ENCODE peak calls at places on chromosomes 5 and 9, in ten cellular contexts. One of them, this sample, is unnamed.

GRCh38 chr5:15715966-15716365 is 216.0 kb downstream of the FBXL7 start:
- DNase-seq in HuH-7.5: no peak
- DNase-seq in OCI-LY7: no peak
- DNase-seq in stimulated activated naive CD8-positive, alpha-beta T cell treated with anti-CD3 and anti-CD28 coated beads, Interleukin-15, amount 100 ng/mL, for 72 hours: no peak
- DNase-seq in GM23248: no peak
- DNase-seq in fibroblast of the conjunctiva: no peak
- DNase-seq in GM20000: no peak
- DNase-seq in amniotic stem cell: no peak
- DNase-seq in Right ventricle myocardium inferior: no peak
- DNase-seq in choroid plexus epithelial cell: no peak
- DNase-seq in this sample: no peak

GRCh38 chr9:77912895-77913693 is 118.5 kb downstream of the GNAQ start:
- DNase-seq in HuH-7.5: no peak
- DNase-seq in OCI-LY7: no peak
- DNase-seq in stimulated activated naive CD8-positive, alpha-beta T cell treated with anti-CD3 and anti-CD28 coated beads, Interleukin-15, amount 100 ng/mL, for 72 hours: no peak
- DNase-seq in GM23248: no peak
- DNase-seq in fibroblast of the conjunctiva: no peak
- DNase-seq in GM20000: no peak
- DNase-seq in amniotic stem cell: no peak
- DNase-seq in Right ventricle myocardium inferior: no peak
- DNase-seq in choroid plexus epithelial cell: peak; percentile 57
- DNase-seq in this sample: no peak

GRCh38 chr5:119524461-119524860 is 72.2 kb downstream of the HSD17B4 start:
- DNase-seq in HuH-7.5: no peak
- DNase-seq in OCI-LY7: no peak
- DNase-seq in stimulated activated naive CD8-positive, alpha-beta T cell treated with anti-CD3 and anti-CD28 coated beads, Interleukin-15, amount 100 ng/mL, for 72 hours: no peak
- DNase-seq in GM23248: no peak
- DNase-seq in fibroblast of the conjunctiva: peak; percentile 14
- DNase-seq in GM20000: no peak
- DNase-seq in amniotic stem cell: no peak
- DNase-seq in Right ventricle myocardium inferior: no peak
- DNase-seq in choroid plexus epithelial cell: no peak
- DNase-seq in this sample: no peak

GRCh38 chr5:143582176-143582575 is 178.7 kb upstream of the NR3C1 start:
- DNase-seq in HuH-7.5: no peak
- DNase-seq in OCI-LY7: no peak
- DNase-seq in stimulated activated naive CD8-positive, alpha-beta T cell treated with anti-CD3 and anti-CD28 coated beads, Interleukin-15, amount 100 ng/mL, for 72 hours: no peak
- DNase-seq in GM23248: no peak
- DNase-seq in fibroblast of the conjunctiva: no peak
- DNase-seq in GM20000: no peak
- DNase-seq in amniotic stem cell: no peak
- DNase-seq in Right ventricle myocardium inferior: no peak
- DNase-seq in choroid plexus epithelial cell: peak; percentile 48
- DNase-seq in this sample: no peak

GRCh38 chr9:5958273-5958672 is 57.2 kb downstream of the RANBP6 start:
- DNase-seq in HuH-7.5: no peak
- DNase-seq in OCI-LY7: peak; percentile 38
- DNase-seq in stimulated activated naive CD8-positive, alpha-beta T cell treated with anti-CD3 and anti-CD28 coated beads, Interleukin-15, amount 100 ng/mL, for 72 hours: no peak
- DNase-seq in GM23248: no peak
- DNase-seq in fibroblast of the conjunctiva: no peak
- DNase-seq in GM20000: no peak
- DNase-seq in amniotic stem cell: no peak
- DNase-seq in Right ventricle myocardium inferior: no peak
- DNase-seq in choroid plexus epithelial cell: no peak
- DNase-seq in this sample: no peak

GRCh38 chr9:77708416-77708815 is 60.3 kb upstream of the GNA14 start:
- DNase-seq in HuH-7.5: no peak
- DNase-seq in OCI-LY7: no peak
- DNase-seq in stimulated activated naive CD8-positive, alpha-beta T cell treated with anti-CD3 and anti-CD28 coated beads, Interleukin-15, amount 100 ng/mL, for 72 hours: no peak
- DNase-seq in GM23248: peak; percentile 63
- DNase-seq in fibroblast of the conjunctiva: no peak
- DNase-seq in GM20000: no peak
- DNase-seq in amniotic stem cell: no peak
- DNase-seq in Right ventricle myocardium inferior: no peak
- DNase-seq in choroid plexus epithelial cell: peak; percentile 74
- DNase-seq in this sample: no peak

GRCh38 chr9:79256691-79257213 is 315.0 kb upstream of the TLE4 start:
- DNase-seq in HuH-7.5: no peak
- DNase-seq in OCI-LY7: no peak
- DNase-seq in stimulated activated naive CD8-positive, alpha-beta T cell treated with anti-CD3 and anti-CD28 coated beads, Interleukin-15, amount 100 ng/mL, for 72 hours: no peak
- DNase-seq in GM23248: peak; percentile 55
- DNase-seq in fibroblast of the conjunctiva: no peak
- DNase-seq in GM20000: no peak
- DNase-seq in amniotic stem cell: no peak
- DNase-seq in Right ventricle myocardium inferior: no peak
- DNase-seq in choroid plexus epithelial cell: peak; percentile 23
- DNase-seq in this sample: no peak

GRCh38 chr9:5976668-5977397 is 38.6 kb downstream of the RANBP6 start:
- DNase-seq in HuH-7.5: no peak
- DNase-seq in OCI-LY7: no peak
- DNase-seq in stimulated activated naive CD8-positive, alpha-beta T cell treated with anti-CD3 and anti-CD28 coated beads, Interleukin-15, amount 100 ng/mL, for 72 hours: no peak
- DNase-seq in GM23248: no peak
- DNase-seq in fibroblast of the conjunctiva: no peak
- DNase-seq in GM20000: peak; percentile 32
- DNase-seq in amniotic stem cell: no peak
- DNase-seq in Right ventricle myocardium inferior: no peak
- DNase-seq in choroid plexus epithelial cell: peak; percentile 51
- DNase-seq in this sample: no peak

GRCh38 chr9:36991516-36992134 is 42.4 kb downstream of the PAX5 start:
- DNase-seq in HuH-7.5: peak; percentile 90
- DNase-seq in OCI-LY7: peak; percentile 66
- DNase-seq in stimulated activated naive CD8-positive, alpha-beta T cell treated with anti-CD3 and anti-CD28 coated beads, Interleukin-15, amount 100 ng/mL, for 72 hours: peak; percentile 56
- DNase-seq in GM23248: no peak
- DNase-seq in fibroblast of the conjunctiva: no peak
- DNase-seq in GM20000: no peak
- DNase-seq in amniotic stem cell: no peak
- DNase-seq in Right ventricle myocardium inferior: no peak
- DNase-seq in choroid plexus epithelial cell: peak; percentile 20
- DNase-seq in this sample: no peak

GRCh38 chr9:125984461-125984860 is 237.3 kb downstream of the PBX3 start:
- DNase-seq in HuH-7.5: no peak
- DNase-seq in OCI-LY7: no peak
- DNase-seq in stimulated activated naive CD8-positive, alpha-beta T cell treated with anti-CD3 and anti-CD28 coated beads, Interleukin-15, amount 100 ng/mL, for 72 hours: no peak
- DNase-seq in GM23248: no peak
- DNase-seq in fibroblast of the conjunctiva: no peak
- DNase-seq in GM20000: no peak
- DNase-seq in amniotic stem cell: no peak
- DNase-seq in Right ventricle myocardium inferior: no peak
- DNase-seq in choroid plexus epithelial cell: no peak
- DNase-seq in this sample: no peak

GRCh38 chr5:176491056-176491646 is 43.0 kb downstream of the FAF2 start:
- DNase-seq in HuH-7.5: no peak
- DNase-seq in OCI-LY7: no peak
- DNase-seq in stimulated activated naive CD8-positive, alpha-beta T cell treated with anti-CD3 and anti-CD28 coated beads, Interleukin-15, amount 100 ng/mL, for 72 hours: no peak
- DNase-seq in GM23248: no peak
- DNase-seq in fibroblast of the conjunctiva: no peak
- DNase-seq in GM20000: no peak
- DNase-seq in amniotic stem cell: no peak
- DNase-seq in Right ventricle myocardium inferior: no peak
- DNase-seq in choroid plexus epithelial cell: no peak
- DNase-seq in this sample: no peak

GRCh38 chr9:12880406-12881016 is 105.7 kb downstream of the LURAP1L start:
- DNase-seq in HuH-7.5: no peak
- DNase-seq in OCI-LY7: no peak
- DNase-seq in stimulated activated naive CD8-positive, alpha-beta T cell treated with anti-CD3 and anti-CD28 coated beads, Interleukin-15, amount 100 ng/mL, for 72 hours: no peak
- DNase-seq in GM23248: peak; percentile 0
- DNase-seq in fibroblast of the conjunctiva: no peak
- DNase-seq in GM20000: no peak
- DNase-seq in amniotic stem cell: no peak
- DNase-seq in Right ventricle myocardium inferior: no peak
- DNase-seq in choroid plexus epithelial cell: peak; percentile 37
- DNase-seq in this sample: no peak

GRCh38 chr9:72894342-72894741 is 58.5 kb downstream of the ALDH1A1 start:
- DNase-seq in HuH-7.5: no peak
- DNase-seq in OCI-LY7: no peak
- DNase-seq in stimulated activated naive CD8-positive, alpha-beta T cell treated with anti-CD3 and anti-CD28 coated beads, Interleukin-15, amount 100 ng/mL, for 72 hours: no peak
- DNase-seq in GM23248: peak; percentile 92
- DNase-seq in fibroblast of the conjunctiva: no peak
- DNase-seq in GM20000: no peak
- DNase-seq in amniotic stem cell: peak; percentile 83
- DNase-seq in Right ventricle myocardium inferior: no peak
- DNase-seq in choroid plexus epithelial cell: peak; percentile 5
- DNase-seq in this sample: no peak

GRCh38 chr9:35079041-35079425 is 709 bp downstream of the FANCG start:
- DNase-seq in HuH-7.5: peak; percentile 30
- DNase-seq in OCI-LY7: peak; percentile 32
- DNase-seq in stimulated activated naive CD8-positive, alpha-beta T cell treated with anti-CD3 and anti-CD28 coated beads, Interleukin-15, amount 100 ng/mL, for 72 hours: no peak
- DNase-seq in GM23248: peak; percentile 16
- DNase-seq in fibroblast of the conjunctiva: no peak
- DNase-seq in GM20000: no peak
- DNase-seq in amniotic stem cell: no peak
- DNase-seq in Right ventricle myocardium inferior: no peak
- DNase-seq in choroid plexus epithelial cell: no peak
- DNase-seq in this sample: no peak

GRCh38 chr9:133931059-133931458 is 61.1 kb downstream of the VAV2 start:
- DNase-seq in HuH-7.5: no peak
- DNase-seq in OCI-LY7: no peak
- DNase-seq in stimulated activated naive CD8-positive, alpha-beta T cell treated with anti-CD3 and anti-CD28 coated beads, Interleukin-15, amount 100 ng/mL, for 72 hours: no peak
- DNase-seq in GM23248: no peak
- DNase-seq in fibroblast of the conjunctiva: no peak
- DNase-seq in GM20000: no peak
- DNase-seq in amniotic stem cell: no peak
- DNase-seq in Right ventricle myocardium inferior: no peak
- DNase-seq in choroid plexus epithelial cell: no peak
- DNase-seq in this sample: no peak

GRCh38 chr5:117315170-117315569 is 740.5 kb upstream of the SEMA6A start:
- DNase-seq in HuH-7.5: no peak
- DNase-seq in OCI-LY7: no peak
- DNase-seq in stimulated activated naive CD8-positive, alpha-beta T cell treated with anti-CD3 and anti-CD28 coated beads, Interleukin-15, amount 100 ng/mL, for 72 hours: no peak
- DNase-seq in GM23248: no peak
- DNase-seq in fibroblast of the conjunctiva: no peak
- DNase-seq in GM20000: no peak
- DNase-seq in amniotic stem cell: no peak
- DNase-seq in Right ventricle myocardium inferior: no peak
- DNase-seq in choroid plexus epithelial cell: no peak
- DNase-seq in this sample: no peak

GRCh38 chr5:3905521-3905920 is 309.9 kb downstream of the IRX1 start:
- DNase-seq in HuH-7.5: no peak
- DNase-seq in OCI-LY7: no peak
- DNase-seq in stimulated activated naive CD8-positive, alpha-beta T cell treated with anti-CD3 and anti-CD28 coated beads, Interleukin-15, amount 100 ng/mL, for 72 hours: no peak
- DNase-seq in GM23248: no peak
- DNase-seq in fibroblast of the conjunctiva: no peak
- DNase-seq in GM20000: no peak
- DNase-seq in amniotic stem cell: no peak
- DNase-seq in Right ventricle myocardium inferior: no peak
- DNase-seq in choroid plexus epithelial cell: no peak
- DNase-seq in this sample: no peak

GRCh38 chr9:76863832-76864231 is 42.1 kb downstream of the PRUNE2 start:
- DNase-seq in HuH-7.5: no peak
- DNase-seq in OCI-LY7: no peak
- DNase-seq in stimulated activated naive CD8-positive, alpha-beta T cell treated with anti-CD3 and anti-CD28 coated beads, Interleukin-15, amount 100 ng/mL, for 72 hours: no peak
- DNase-seq in GM23248: no peak
- DNase-seq in fibroblast of the conjunctiva: no peak
- DNase-seq in GM20000: no peak
- DNase-seq in amniotic stem cell: no peak
- DNase-seq in Right ventricle myocardium inferior: no peak
- DNase-seq in choroid plexus epithelial cell: no peak
- DNase-seq in this sample: no peak

GRCh38 chr9:108972186-108972585 is 38.0 kb downstream of the ABITRAM start:
- DNase-seq in HuH-7.5: no peak
- DNase-seq in OCI-LY7: no peak
- DNase-seq in stimulated activated naive CD8-positive, alpha-beta T cell treated with anti-CD3 and anti-CD28 coated beads, Interleukin-15, amount 100 ng/mL, for 72 hours: no peak
- DNase-seq in GM23248: no peak
- DNase-seq in fibroblast of the conjunctiva: no peak
- DNase-seq in GM20000: no peak
- DNase-seq in amniotic stem cell: no peak
- DNase-seq in Right ventricle myocardium inferior: no peak
- DNase-seq in choroid plexus epithelial cell: peak; percentile 83
- DNase-seq in this sample: no peak

GRCh38 chr9:4936823-4937222 is 48.2 kb upstream of the JAK2 start:
- DNase-seq in HuH-7.5: no peak
- DNase-seq in OCI-LY7: no peak
- DNase-seq in stimulated activated naive CD8-positive, alpha-beta T cell treated with anti-CD3 and anti-CD28 coated beads, Interleukin-15, amount 100 ng/mL, for 72 hours: peak; percentile 61
- DNase-seq in GM23248: no peak
- DNase-seq in fibroblast of the conjunctiva: no peak
- DNase-seq in GM20000: peak; percentile 52
- DNase-seq in amniotic stem cell: no peak
- DNase-seq in Right ventricle myocardium inferior: no peak
- DNase-seq in choroid plexus epithelial cell: no peak
- DNase-seq in this sample: no peak

GRCh38 chr5:169393907-169394306 is 93.0 kb upstream of the SLIT3 start:
- DNase-seq in HuH-7.5: no peak
- DNase-seq in OCI-LY7: no peak
- DNase-seq in stimulated activated naive CD8-positive, alpha-beta T cell treated with anti-CD3 and anti-CD28 coated beads, Interleukin-15, amount 100 ng/mL, for 72 hours: no peak
- DNase-seq in GM23248: no peak
- DNase-seq in fibroblast of the conjunctiva: no peak
- DNase-seq in GM20000: no peak
- DNase-seq in amniotic stem cell: no peak
- DNase-seq in Right ventricle myocardium inferior: no peak
- DNase-seq in choroid plexus epithelial cell: no peak
- DNase-seq in this sample: no peak

GRCh38 chr5:103260951-103261350 is 2.4 kb downstream of the MACIR start:
- DNase-seq in HuH-7.5: no peak
- DNase-seq in OCI-LY7: no peak
- DNase-seq in stimulated activated naive CD8-positive, alpha-beta T cell treated with anti-CD3 and anti-CD28 coated beads, Interleukin-15, amount 100 ng/mL, for 72 hours: no peak
- DNase-seq in GM23248: no peak
- DNase-seq in fibroblast of the conjunctiva: no peak
- DNase-seq in GM20000: peak; percentile 68
- DNase-seq in amniotic stem cell: no peak
- DNase-seq in Right ventricle myocardium inferior: no peak
- DNase-seq in choroid plexus epithelial cell: no peak
- DNase-seq in this sample: no peak

GRCh38 chr5:180494510-180495181 is 467 bp downstream of the CNOT6 start:
- DNase-seq in HuH-7.5: peak; percentile 47
- DNase-seq in OCI-LY7: peak; percentile 54
- DNase-seq in stimulated activated naive CD8-positive, alpha-beta T cell treated with anti-CD3 and anti-CD28 coated beads, Interleukin-15, amount 100 ng/mL, for 72 hours: peak; percentile 46
- DNase-seq in GM23248: peak; percentile 75
- DNase-seq in fibroblast of the conjunctiva: no peak
- DNase-seq in GM20000: peak; percentile 79
- DNase-seq in amniotic stem cell: no peak
- DNase-seq in Right ventricle myocardium inferior: peak; percentile 80
- DNase-seq in choroid plexus epithelial cell: peak; percentile 32
- DNase-seq in this sample: no peak

GRCh38 chr5:150510460-150511263 is 2.7 kb downstream of the NDST1 start:
- DNase-seq in HuH-7.5: peak; percentile 61
- DNase-seq in OCI-LY7: no peak
- DNase-seq in stimulated activated naive CD8-positive, alpha-beta T cell treated with anti-CD3 and anti-CD28 coated beads, Interleukin-15, amount 100 ng/mL, for 72 hours: no peak
- DNase-seq in GM23248: peak; percentile 20
- DNase-seq in fibroblast of the conjunctiva: no peak
- DNase-seq in GM20000: no peak
- DNase-seq in amniotic stem cell: no peak
- DNase-seq in Right ventricle myocardium inferior: no peak
- DNase-seq in choroid plexus epithelial cell: no peak
- DNase-seq in this sample: no peak

GRCh38 chr9:113946496-113947115 is 70.5 kb downstream of the ZNF618 start:
- DNase-seq in HuH-7.5: no peak
- DNase-seq in OCI-LY7: no peak
- DNase-seq in stimulated activated naive CD8-positive, alpha-beta T cell treated with anti-CD3 and anti-CD28 coated beads, Interleukin-15, amount 100 ng/mL, for 72 hours: no peak
- DNase-seq in GM23248: no peak
- DNase-seq in fibroblast of the conjunctiva: no peak
- DNase-seq in GM20000: no peak
- DNase-seq in amniotic stem cell: no peak
- DNase-seq in Right ventricle myocardium inferior: no peak
- DNase-seq in choroid plexus epithelial cell: no peak
- DNase-seq in this sample: no peak

GRCh38 chr9:114282926-114283325 is 40.0 kb upstream of the ORM1 start:
- DNase-seq in HuH-7.5: no peak
- DNase-seq in OCI-LY7: no peak
- DNase-seq in stimulated activated naive CD8-positive, alpha-beta T cell treated with anti-CD3 and anti-CD28 coated beads, Interleukin-15, amount 100 ng/mL, for 72 hours: peak; percentile 63
- DNase-seq in GM23248: peak; percentile 83
- DNase-seq in fibroblast of the conjunctiva: peak; percentile 68
- DNase-seq in GM20000: no peak
- DNase-seq in amniotic stem cell: peak; percentile 71
- DNase-seq in Right ventricle myocardium inferior: no peak
- DNase-seq in choroid plexus epithelial cell: peak; percentile 75
- DNase-seq in this sample: no peak

GRCh38 chr5:1523480-1523792 is 324 bp downstream of the LPCAT1 start:
- DNase-seq in HuH-7.5: no peak
- DNase-seq in OCI-LY7: peak; percentile 66
- DNase-seq in stimulated activated naive CD8-positive, alpha-beta T cell treated with anti-CD3 and anti-CD28 coated beads, Interleukin-15, amount 100 ng/mL, for 72 hours: no peak
- DNase-seq in GM23248: peak; percentile 54
- DNase-seq in fibroblast of the conjunctiva: no peak
- DNase-seq in GM20000: no peak
- DNase-seq in amniotic stem cell: no peak
- DNase-seq in Right ventricle myocardium inferior: peak; percentile 76
- DNase-seq in choroid plexus epithelial cell: no peak
- DNase-seq in this sample: no peak

GRCh38 chr9:23662320-23662719 is 163.7 kb downstream of the ELAVL2 start:
- DNase-seq in HuH-7.5: no peak
- DNase-seq in OCI-LY7: no peak
- DNase-seq in stimulated activated naive CD8-positive, alpha-beta T cell treated with anti-CD3 and anti-CD28 coated beads, Interleukin-15, amount 100 ng/mL, for 72 hours: no peak
- DNase-seq in GM23248: no peak
- DNase-seq in fibroblast of the conjunctiva: no peak
- DNase-seq in GM20000: no peak
- DNase-seq in amniotic stem cell: no peak
- DNase-seq in Right ventricle myocardium inferior: no peak
- DNase-seq in choroid plexus epithelial cell: no peak
- DNase-seq in this sample: no peak

This sample was measured in vagina.